ENCODE peak calls at places on chromosomes 2 and 18, in seven cellular contexts. One of them, this sample, is unnamed.

GRCh38 chr2:58419983-58420382 is 178.9 kb upstream of the FANCL start:
- DNase-seq in stomach: no peak
- DNase-seq in HL-60: no peak
- DNase-seq in breast epithelium: no peak
- DNase-seq in transverse colon: no peak
- DNase-seq in GM12891: no peak
- DNase-seq in HCT116: no peak
- DNase-seq in this sample: no peak

GRCh38 chr2:235026649-235027557 is 75.1 kb downstream of the SH3BP4 start:
- DNase-seq in GM12891: no peak
- DNase-seq in HL-60: no peak
- DNase-seq in stomach: peak
- DNase-seq in transverse colon: peak
- DNase-seq in breast epithelium: peak
- DNase-seq in HCT116: peak
- DNase-seq in this sample: no peak

GRCh38 chr2:105376789-105377231 is 22.0 kb downstream of the FHL2 start:
- DNase-seq in transverse colon: no peak
- DNase-seq in stomach: no peak
- DNase-seq in HL-60: no peak
- DNase-seq in GM12891: no peak
- DNase-seq in breast epithelium: no peak
- DNase-seq in HCT116: no peak
- DNase-seq in this sample: no peak

GRCh38 chr2:78418041-78418440 is 607.5 kb upstream of the REG3G start:
- DNase-seq in HCT116: no peak
- DNase-seq in stomach: no peak
- DNase-seq in GM12891: no peak
- DNase-seq in transverse colon: no peak
- DNase-seq in breast epithelium: no peak
- DNase-seq in HL-60: no peak
- DNase-seq in this sample: no peak

GRCh38 chr2:21422050-21422449 is 298.3 kb downstream of the TDRD15 start:
- DNase-seq in stomach: no peak
- DNase-seq in GM12891: peak
- DNase-seq in HCT116: no peak
- DNase-seq in transverse colon: peak
- DNase-seq in HL-60: peak
- DNase-seq in breast epithelium: no peak
- DNase-seq in this sample: peak

GRCh38 chr2:67846341-67847070 is 216.3 kb downstream of the C1D start:
- DNase-seq in transverse colon: peak
- DNase-seq in breast epithelium: peak
- DNase-seq in GM12891: peak
- DNase-seq in stomach: peak
- DNase-seq in HL-60: peak
- DNase-seq in HCT116: peak
- DNase-seq in this sample: peak

GRCh38 chr18:58970943-58971799 is 106.5 kb downstream of the ZNF532 start:
- DNase-seq in HL-60: no peak
- DNase-seq in breast epithelium: no peak
- DNase-seq in HCT116: no peak
- DNase-seq in GM12891: no peak
- DNase-seq in stomach: no peak
- DNase-seq in transverse colon: no peak
- DNase-seq in this sample: no peak

GRCh38 chr2:26712486-26713465 is 20.3 kb downstream of the KCNK3 start:
- DNase-seq in transverse colon: no peak
- DNase-seq in GM12891: no peak
- DNase-seq in HL-60: no peak
- DNase-seq in breast epithelium: no peak
- DNase-seq in HCT116: no peak
- DNase-seq in stomach: no peak
- DNase-seq in this sample: no peak

GRCh38 chr2:137943948-137944347 is 20.3 kb upstream of the HNMT start:
- DNase-seq in transverse colon: no peak
- DNase-seq in GM12891: no peak
- DNase-seq in stomach: no peak
- DNase-seq in HL-60: no peak
- DNase-seq in breast epithelium: no peak
- DNase-seq in HCT116: no peak
- DNase-seq in this sample: no peak

GRCh38 chr2:23286765-23287155 is 98.2 kb upstream of the KLHL29 start:
- DNase-seq in transverse colon: peak
- DNase-seq in HL-60: no peak
- DNase-seq in stomach: no peak
- DNase-seq in breast epithelium: no peak
- DNase-seq in HCT116: no peak
- DNase-seq in GM12891: no peak
- DNase-seq in this sample: no peak

GRCh38 chr2:23286031-23286764 is 98.8 kb upstream of the KLHL29 start:
- DNase-seq in transverse colon: no peak
- DNase-seq in HCT116: no peak
- DNase-seq in breast epithelium: no peak
- DNase-seq in GM12891: no peak
- DNase-seq in HL-60: no peak
- DNase-seq in stomach: no peak
- DNase-seq in this sample: no peak

GRCh38 chr2:23285076-23285795 is 99.7 kb upstream of the KLHL29 start:
- DNase-seq in GM12891: no peak
- DNase-seq in breast epithelium: no peak
- DNase-seq in transverse colon: no peak
- DNase-seq in HCT116: no peak
- DNase-seq in HL-60: no peak
- DNase-seq in stomach: no peak
- DNase-seq in this sample: no peak

GRCh38 chr2:23289671-23290070 is 95.3 kb upstream of the KLHL29 start:
- DNase-seq in HL-60: no peak
- DNase-seq in HCT116: no peak
- DNase-seq in stomach: no peak
- DNase-seq in breast epithelium: no peak
- DNase-seq in GM12891: no peak
- DNase-seq in transverse colon: no peak
- DNase-seq in this sample: no peak

DNA sequence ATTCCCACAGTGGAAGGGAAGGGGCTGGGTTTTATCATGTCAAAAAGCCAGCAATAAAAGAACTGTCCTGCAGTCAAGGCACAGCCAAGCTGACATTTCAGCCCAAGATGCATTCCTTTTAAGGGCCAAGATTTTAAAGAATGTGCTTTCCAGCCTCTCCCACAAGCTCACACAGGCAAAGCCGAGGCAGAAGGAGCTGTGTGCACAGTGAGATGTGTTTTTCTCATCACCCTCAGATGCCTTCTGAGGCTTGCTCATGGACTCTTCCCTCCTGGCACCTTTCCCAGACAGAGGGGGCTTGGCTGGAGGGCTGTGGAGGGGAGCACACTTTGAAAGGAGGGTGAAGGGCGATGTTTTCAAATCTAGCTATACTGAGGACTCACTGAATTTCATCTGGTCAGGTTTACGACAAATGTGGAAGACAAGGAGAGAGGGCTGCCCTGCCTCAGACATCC is 97.7 kb upstream of the KLHL29 start:
- DNase-seq in GM12891: no peak
- DNase-seq in breast epithelium: no peak
- DNase-seq in HCT116: no peak
- DNase-seq in stomach: no peak
- DNase-seq in HL-60: no peak
- DNase-seq in transverse colon: no peak
- DNase-seq in this sample: no peak
- TF ChIP-seq POLR2AphosphoS5 in GM12891: no peak
- TF ChIP-seq POLR2AphosphoS5 in breast epithelium: no peak
- TF ChIP-seq POLR2AphosphoS5 in HCT116: no peak
- TF ChIP-seq POLR2AphosphoS5 in stomach: no peak
- TF ChIP-seq POLR2AphosphoS5 in HL-60: no peak
- TF ChIP-seq POLR2AphosphoS5 in transverse colon: peak
- TF ChIP-seq POLR2AphosphoS5 in this sample: no peak

GRCh38 chr2:34025196-34025595 is 426.1 kb upstream of the FAM98A start:
- DNase-seq in stomach: no peak
- DNase-seq in GM12891: no peak
- DNase-seq in transverse colon: no peak
- DNase-seq in HL-60: no peak
- DNase-seq in HCT116: no peak
- DNase-seq in breast epithelium: no peak
- DNase-seq in this sample: no peak
- TF ChIP-seq POLR2AphosphoS5 in stomach: no peak
- TF ChIP-seq POLR2AphosphoS5 in GM12891: no peak
- TF ChIP-seq POLR2AphosphoS5 in transverse colon: no peak
- TF ChIP-seq POLR2AphosphoS5 in HL-60: no peak
- TF ChIP-seq POLR2AphosphoS5 in HCT116: no peak
- TF ChIP-seq POLR2AphosphoS5 in breast epithelium: no peak
- TF ChIP-seq POLR2AphosphoS5 in this sample: no peak

GRCh38 chr18:41965856-41966255 is 10.8 kb downstream of the PIK3C3 start:
- DNase-seq in breast epithelium: no peak
- DNase-seq in GM12891: no peak
- DNase-seq in transverse colon: no peak
- DNase-seq in HL-60: no peak
- DNase-seq in HCT116: no peak
- DNase-seq in stomach: no peak
- DNase-seq in this sample: no peak
- TF ChIP-seq POLR2AphosphoS5 in breast epithelium: no peak
- TF ChIP-seq POLR2AphosphoS5 in GM12891: no peak
- TF ChIP-seq POLR2AphosphoS5 in transverse colon: no peak
- TF ChIP-seq POLR2AphosphoS5 in HL-60: no peak
- TF ChIP-seq POLR2AphosphoS5 in HCT116: no peak
- TF ChIP-seq POLR2AphosphoS5 in stomach: no peak
- TF ChIP-seq POLR2AphosphoS5 in this sample: no peak

DNA sequence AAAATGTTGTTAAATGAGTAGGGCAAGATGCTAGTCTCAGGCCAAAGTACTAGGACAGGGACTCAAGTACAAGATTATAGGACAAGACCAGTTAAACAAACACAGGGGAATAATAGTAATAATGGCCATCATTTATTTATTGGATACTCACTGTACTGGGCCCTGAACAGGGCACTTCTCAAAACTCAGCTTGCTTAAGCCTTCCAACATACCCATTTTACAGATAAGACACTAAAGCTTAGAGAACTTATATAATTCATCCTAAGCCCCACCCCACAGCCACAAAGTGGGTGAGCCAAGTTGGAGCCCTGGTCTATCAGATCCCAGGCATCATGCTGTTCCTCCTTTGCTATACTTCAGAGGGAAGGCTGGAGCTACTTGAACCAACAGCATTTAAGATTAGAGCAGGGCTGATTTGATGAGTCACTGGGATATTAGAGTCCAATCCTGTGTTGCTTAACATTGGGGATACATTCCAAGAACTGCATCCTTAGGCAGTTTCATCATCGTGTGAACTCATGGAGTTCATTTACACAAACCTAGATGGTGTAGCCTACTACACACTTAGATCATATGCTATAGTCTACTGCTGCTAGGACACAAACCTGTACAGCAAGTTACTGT is 153.6 kb downstream of the MTCL1 start:
- DNase-seq in transverse colon: no peak
- DNase-seq in breast epithelium: no peak
- DNase-seq in HL-60: no peak
- DNase-seq in HCT116: no peak
- DNase-seq in stomach: no peak
- DNase-seq in GM12891: no peak
- DNase-seq in this sample: no peak
- TF ChIP-seq POLR2AphosphoS5 in transverse colon: peak
- TF ChIP-seq POLR2AphosphoS5 in breast epithelium: no peak
- TF ChIP-seq POLR2AphosphoS5 in HL-60: no peak
- TF ChIP-seq POLR2AphosphoS5 in HCT116: no peak
- TF ChIP-seq POLR2AphosphoS5 in stomach: peak
- TF ChIP-seq POLR2AphosphoS5 in GM12891: no peak
- TF ChIP-seq POLR2AphosphoS5 in this sample: no peak

DNA sequence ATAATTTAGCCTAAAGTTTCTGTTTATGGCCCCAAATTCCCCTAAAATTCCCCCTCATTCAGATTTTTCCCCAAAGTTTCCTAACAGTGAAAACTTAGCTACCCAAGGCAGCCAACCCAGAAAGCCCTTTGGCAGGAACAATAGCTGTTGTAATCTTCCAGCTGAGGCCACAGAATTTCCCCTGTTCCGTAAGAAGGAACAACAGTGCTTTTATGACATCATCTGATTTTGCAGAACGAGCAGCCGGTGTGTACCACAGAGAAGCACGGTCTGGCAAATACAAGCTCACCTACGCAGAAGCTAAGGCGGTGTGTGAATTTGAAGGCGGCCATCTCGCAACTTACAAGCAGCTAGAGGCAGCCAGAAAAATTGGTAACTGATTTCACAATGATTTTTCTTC is 6.3 kb downstream of the TNFAIP6 start:
- DNase-seq in HCT116: no peak
- DNase-seq in GM12891: no peak
- DNase-seq in stomach: no peak
- DNase-seq in HL-60: peak
- DNase-seq in transverse colon: no peak
- DNase-seq in breast epithelium: no peak
- DNase-seq in this sample: peak
- TF ChIP-seq POLR2AphosphoS5 in HCT116: no peak
- TF ChIP-seq POLR2AphosphoS5 in GM12891: no peak
- TF ChIP-seq POLR2AphosphoS5 in stomach: no peak
- TF ChIP-seq POLR2AphosphoS5 in HL-60: peak
- TF ChIP-seq POLR2AphosphoS5 in transverse colon: no peak
- TF ChIP-seq POLR2AphosphoS5 in breast epithelium: peak
- TF ChIP-seq POLR2AphosphoS5 in this sample: peak

GRCh38 chr2:171520471-171520870 is 1.8 kb upstream of the CYBRD1 start:
- DNase-seq in stomach: no peak
- DNase-seq in breast epithelium: no peak
- DNase-seq in HCT116: no peak
- DNase-seq in transverse colon: no peak
- DNase-seq in GM12891: no peak
- DNase-seq in HL-60: no peak
- DNase-seq in this sample: no peak

GRCh38 chr2:171522804-171523338 is 597 bp downstream of the CYBRD1 start:
- DNase-seq in breast epithelium: peak
- DNase-seq in HL-60: peak
- DNase-seq in HCT116: no peak
- DNase-seq in GM12891: peak
- DNase-seq in transverse colon: peak
- DNase-seq in stomach: no peak
- DNase-seq in this sample: no peak

GRCh38 chr2:171522057-171522803 is at the start of gene CYBRD1:
- DNase-seq in breast epithelium: peak
- DNase-seq in GM12891: peak
- DNase-seq in HCT116: no peak
- DNase-seq in stomach: peak
- DNase-seq in transverse colon: peak
- DNase-seq in HL-60: peak
- DNase-seq in this sample: peak

GRCh38 chr2:171523339-171523931 is 1.2 kb downstream of the CYBRD1 start:
- DNase-seq in GM12891: peak
- DNase-seq in HL-60: peak
- DNase-seq in stomach: peak
- DNase-seq in transverse colon: peak
- DNase-seq in breast epithelium: peak
- DNase-seq in HCT116: peak
- DNase-seq in this sample: peak

GRCh38 chr2:171521361-171522056 is 765 bp upstream of the CYBRD1 start:
- DNase-seq in GM12891: no peak
- DNase-seq in stomach: no peak
- DNase-seq in transverse colon: no peak
- DNase-seq in HCT116: no peak
- DNase-seq in breast epithelium: no peak
- DNase-seq in HL-60: no peak
- DNase-seq in this sample: no peak
- TF ChIP-seq POLR2AphosphoS5 in GM12891: no peak
- TF ChIP-seq POLR2AphosphoS5 in stomach: no peak
- TF ChIP-seq POLR2AphosphoS5 in transverse colon: no peak
- TF ChIP-seq POLR2AphosphoS5 in HCT116: no peak
- TF ChIP-seq POLR2AphosphoS5 in breast epithelium: no peak
- TF ChIP-seq POLR2AphosphoS5 in HL-60: no peak
- TF ChIP-seq POLR2AphosphoS5 in this sample: no peak

This sample was measured in GM12892.